ENCODE peak calls at places on chromosomes 12 and 14, in six cellular contexts. I is AG04450, X is amygdala, P is HEK293T, E is GM12892, V is lung. S is an unnamed sample.

GRCh38 chr12:94099191-94099983 is 49.0 kb upstream of the PLXNC1 start:
- DNase-seq in X (no peak), V (no peak), I (peak), E (no peak), P (no peak), S (no peak)

GRCh38 chr14:72652179-72652578 is 241.7 kb downstream of the DPF3 start:
- DNase-seq in P (no peak), E (no peak), V (no peak), I (no peak), X (no peak), S (no peak)

GRCh38 chr14:97408937-97409860 is 612.0 kb downstream of the VRK1 start:
- DNase-seq in P (no peak), I (no peak), V (no peak), X (no peak), E (no peak), S (no peak)

GRCh38 chr12:46660276-46660675 is 165.5 kb downstream of the SLC38A4 start:
- DNase-seq in I (no peak), V (no peak), E (no peak), X (no peak), P (no peak), S (no peak)

GRCh38 chr12:50419112-50419909 is 18.6 kb downstream of the LARP4 start:
- DNase-seq in V (no peak), E (no peak), I (no peak), P (no peak), X (no peak), S (no peak)

GRCh38 chr14:51095854-51096823 is 1.2 kb upstream of the TRIM9 start:
- DNase-seq in E (no peak), X (no peak), V (no peak), I (no peak), P (peak), S (peak)

GRCh38 chr12:104522985-104523719 is 66.4 kb downstream of the CHST11 start:
- DNase-seq in X (no peak), P (no peak), E (no peak), I (no peak), V (no peak), S (no peak)

GRCh38 chr14:22010532-22011242 is 337.1 kb upstream of the OR4E1 start:
- DNase-seq in E (no peak), I (no peak), X (no peak), P (no peak), V (no peak), S (no peak)

GRCh38 chr12:112362309-112362708 is 19.9 kb downstream of the HECTD4 start:
- DNase-seq in I (no peak), P (no peak), X (no peak), V (no peak), E (no peak), S (no peak)

GRCh38 chr14:100058777-100059432 is 6.3 kb upstream of the EVL start:
- DNase-seq in X (no peak), I (no peak), P (no peak), E (no peak), V (no peak), S (no peak)

GRCh38 chr12:6323995-6324711 is 13.7 kb downstream of the PLEKHG6 start:
- DNase-seq in E (no peak), I (no peak), V (no peak), X (no peak), P (no peak), S (no peak)

GRCh38 chr12:127300753-127301152 is 966.2 kb upstream of the TMEM132C start:
- DNase-seq in E (no peak), I (no peak), V (no peak), P (no peak), X (no peak), S (no peak)

GRCh38 chr12:51320695-51321320 is 3.2 kb downstream of the BIN2 start:
- DNase-seq in P (no peak), V (no peak), I (no peak), X (no peak), E (no peak), S (no peak)

GRCh38 chr12:26172013-26172412 is 23.4 kb upstream of the SSPN start:
- DNase-seq in X (no peak), I (no peak), P (no peak), E (no peak), V (no peak), S (no peak)

GRCh38 chr12:76878045-76878898 is 547 bp downstream of the CSRP2 start:
- DNase-seq in I (no peak), E (peak), X (no peak), V (no peak), P (peak), S (no peak)

GRCh38 chr12:52029686-52030085 is 21.6 kb upstream of the NR4A1 start:
- DNase-seq in P (peak), V (no peak), E (no peak), I (no peak), X (no peak), S (peak)

GRCh38 chr12:120783197-120783596 is 57.6 kb downstream of the ACADS start:
- DNase-seq in X (no peak), V (no peak), E (no peak), P (no peak), I (peak), S (no peak)

GRCh38 chr12:116551952-116552749 is 7.0 kb upstream of the MAP1LC3B2 start:
- DNase-seq in P (no peak), I (no peak), X (no peak), E (no peak), V (no peak), S (no peak)

GRCh38 chr12:53867216-53868012 is 71.2 kb upstream of the HOXC13 start:
- DNase-seq in E (no peak), I (no peak), P (peak), V (no peak), X (no peak), S (no peak)

GRCh38 chr12:8989425-8989824 is at the start of gene KLRG1:
- DNase-seq in X (no peak), P (no peak), I (no peak), V (no peak), E (no peak), S (no peak)

GRCh38 chr12:45216983-45217485 is 1.1 kb downstream of the ANO6 start:
- DNase-seq in P (no peak), X (no peak), V (no peak), I (no peak), E (no peak), S (no peak)

GRCh38 chr12:79959484-79959883 is 24.6 kb upstream of the PPP1R12A start:
- DNase-seq in I (no peak), V (no peak), P (no peak), X (no peak), E (no peak), S (no peak)

GRCh38 chr12:4960030-4960429 is 50.3 kb downstream of the KCNA1 start:
- DNase-seq in X (no peak), E (no peak), V (no peak), I (no peak), P (no peak), S (no peak)

GRCh38 chr14:74906923-74907620 is 16.0 kb downstream of the RPS6KL1 start:
- DNase-seq in E (no peak), X (no peak), V (no peak), I (no peak), P (no peak), S (no peak)

GRCh38 chr12:32906407-32907165 is 10.0 kb upstream of the PKP2 start:
- DNase-seq in X (no peak), E (no peak), I (no peak), P (no peak), V (no peak), S (no peak)

GRCh38 chr12:57040750-57041149 is 9.2 kb downstream of the MYO1A start:
- DNase-seq in E (no peak), V (no peak), X (no peak), P (no peak), I (no peak), S (no peak)

GRCh38 chr12:16095531-16096110 is 181.9 kb downstream of the SLC15A5 start:
- DNase-seq in I (no peak), E (no peak), P (no peak), X (no peak), V (no peak), S (no peak)

GRCh38 chr12:5907812-5908211 is 37.2 kb downstream of the ANO2 start:
- DNase-seq in E (no peak), P (no peak), I (no peak), V (no peak), X (no peak), S (no peak)

GRCh38 chr12:79063258-79063657 is 198.7 kb downstream of the SYT1 start:
- DNase-seq in P (no peak), X (no peak), V (no peak), I (peak), E (no peak), S (no peak)